ENCODE peak calls at places on chromosomes 7 and 10, in five cellular contexts. X is psoas muscle, V is HCT116, L is adrenal gland, W is cardiac muscle cell. O is an unnamed sample. For H3K36me3 and H3K9me3, the result is how much of the 10 kb centered on the place peaks cover.

GRCh38 chr10:70331486-70332268 is 47.9 kb upstream of the NPFFR1 start:
- DNase-seq in V (peak), X (peak), W (peak), L (peak), O (peak)

GRCh38 chr10:12726971-12727831 is 274.3 kb downstream of the CCDC3 start:
- DNase-seq in L (no peak), V (no peak), X (no peak), W (no peak), O (no peak)

GRCh38 chr10:49289480-49289879 is 9.5 kb upstream of the C10orf71 start:
- DNase-seq in W (no peak), X (no peak), L (no peak), V (no peak), O (no peak)

GRCh38 chr7:3043544-3044395 is at the start of gene CARD11:
- DNase-seq in W (no peak), X (no peak), L (no peak), V (no peak), O (no peak)

GRCh38 chr10:48470893-48471805 is 133.7 kb downstream of the ARHGAP22 start:
- DNase-seq in X (peak), L (no peak), V (no peak), W (no peak), O (no peak)

GRCh38 chr7:26489404-26489803 is 197.7 kb downstream of the SNX10 start:
- DNase-seq in L (no peak), V (no peak), X (no peak), W (no peak), O (no peak)

GRCh38 chr7:106840342-106840741 is 24.7 kb upstream of the PIK3CG start:
- DNase-seq in L (no peak), X (no peak), V (no peak), W (no peak), O (no peak)

GRCh38 chr7:116592445-116592844 is 67.6 kb downstream of the CAV1 start:
- DNase-seq in W (no peak), L (no peak), X (no peak), V (no peak), O (peak)

GRCh38 chr7:129354428-129355157 is 79.6 kb upstream of the STRIP2 start:
- DNase-seq in W (no peak), L (no peak), V (no peak), X (no peak), O (no peak)

GRCh38 chr10:45599021-45599603 is 73.5 kb downstream of the ZFAND4 start:
- DNase-seq in X (no peak), L (no peak), W (no peak), V (no peak), O (no peak)

GRCh38 chr7:94313926-94314325 is 80.8 kb upstream of the COL1A2 start:
- DNase-seq in X (no peak), W (no peak), V (no peak), L (no peak), O (no peak)

GRCh38 chr10:116109881-116110280 is 163.1 kb downstream of the GFRA1 start:
- DNase-seq in W (no peak), L (no peak), X (no peak), V (no peak), O (no peak)

GRCh38 chr10:110803830-110804338 is 67.8 kb upstream of the PDCD4 start:
- DNase-seq in V (no peak), X (peak), W (peak), L (peak), O (peak)

GRCh38 chr10:127028556-127028955 is 123.3 kb downstream of the DOCK1 start:
- DNase-seq in X (no peak), W (no peak), L (no peak), V (no peak), O (no peak)

GRCh38 chr10:110456523-110457091 is 41.1 kb upstream of the DUSP5 start:
- DNase-seq in V (no peak), L (peak), X (no peak), W (no peak), O (no peak)

GRCh38 chr10:17671307-17671706 is 27.4 kb downstream of the STAM start:
- DNase-seq in W (no peak), V (no peak), L (no peak), X (no peak), O (peak)

GRCh38 chr10:58570307-58570723 is 57.6 kb downstream of the BICC1 start:
- DNase-seq in X (no peak), V (no peak), L (peak), W (no peak), O (no peak)

GRCh38 chr10:7512487-7512886 is 101.7 kb upstream of the SFMBT2 start:
- DNase-seq in X (no peak), V (no peak), L (no peak), W (no peak), O (peak)

GRCh38 chr10:110508389-110508788 is 10.7 kb downstream of the DUSP5 start:
- DNase-seq in L (no peak), W (no peak), V (no peak), X (no peak), O (no peak)

GRCh38 chr10:9657530-9657929 is 1360.1 kb upstream of the CELF2 start:
- DNase-seq in X (no peak), V (no peak), L (no peak), W (peak), O (no peak)

GRCh38 chr10:110426294-110427153 is 71.2 kb upstream of the DUSP5 start:
- DNase-seq in L (no peak), W (no peak), X (peak), V (no peak), O (no peak)

GRCh38 chr10:72012801-72013200 is 48.6 kb downstream of the CHST3 start:
- DNase-seq in L (no peak), V (no peak), X (no peak), W (no peak), O (no peak)

GRCh38 chr10:125021686-125022374 is 79.9 kb downstream of the ZRANB1 start:
- DNase-seq in L (no peak), V (no peak), W (no peak), X (no peak), O (no peak)

GRCh38 chr10:125024496-125025234 is 82.7 kb downstream of the ZRANB1 start:
- DNase-seq in X (peak), W (no peak), L (no peak), V (no peak), O (no peak)

GRCh38 chr10:125023862-125024495 is 82.1 kb downstream of the ZRANB1 start:
- DNase-seq in X (peak), V (no peak), L (no peak), W (no peak), O (peak)

GRCh38 chr10:125022671-125023070 is 80.7 kb downstream of the ZRANB1 start:
- DNase-seq in W (no peak), V (no peak), L (no peak), X (no peak), O (no peak)

DNA sequence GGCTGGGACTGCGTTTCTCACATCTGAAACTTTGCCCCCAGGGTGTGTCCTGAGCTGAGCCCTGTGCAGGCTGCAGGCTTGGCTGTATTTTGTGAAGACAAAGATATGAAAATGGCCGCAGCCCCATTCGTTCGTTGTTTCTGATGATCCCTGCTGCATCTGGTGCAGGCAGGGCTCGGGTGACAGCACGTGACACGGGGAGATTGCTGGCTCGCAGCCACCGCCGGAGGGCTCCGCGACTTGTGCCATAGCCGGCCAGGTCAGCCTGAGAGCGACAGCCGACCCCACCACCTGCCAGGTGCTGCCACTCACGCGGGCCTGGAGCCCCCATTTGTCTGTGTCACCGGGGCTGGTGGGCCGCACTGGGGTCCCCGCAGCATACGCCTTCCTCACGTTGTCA is 81.3 kb downstream of the ZRANB1 start:
- DNase-seq in W (no peak), V (no peak), X (peak), L (no peak), O (peak)
- H3K36me3 ChIP-seq in W (under half), V (under half), X (under half), L (under half), O (under half)

GRCh38 chr7:157604661-157605381 is 268.0 kb downstream of the DNAJB6 start:
- DNase-seq in V (no peak), W (no peak), X (no peak), L (no peak), O (no peak)

GRCh38 chr7:157609516-157609915 is 272.7 kb downstream of the DNAJB6 start:
- DNase-seq in L (no peak), X (no peak), W (no peak), V (no peak), O (no peak)

GRCh38 chr7:157606140-157606539 is 269.3 kb downstream of the DNAJB6 start:
- DNase-seq in W (no peak), X (no peak), L (no peak), V (no peak), O (no peak)

GRCh38 chr7:157605638-157606037 is 268.8 kb downstream of the DNAJB6 start:
- DNase-seq in V (no peak), W (no peak), L (no peak), X (no peak), O (no peak)

DNA sequence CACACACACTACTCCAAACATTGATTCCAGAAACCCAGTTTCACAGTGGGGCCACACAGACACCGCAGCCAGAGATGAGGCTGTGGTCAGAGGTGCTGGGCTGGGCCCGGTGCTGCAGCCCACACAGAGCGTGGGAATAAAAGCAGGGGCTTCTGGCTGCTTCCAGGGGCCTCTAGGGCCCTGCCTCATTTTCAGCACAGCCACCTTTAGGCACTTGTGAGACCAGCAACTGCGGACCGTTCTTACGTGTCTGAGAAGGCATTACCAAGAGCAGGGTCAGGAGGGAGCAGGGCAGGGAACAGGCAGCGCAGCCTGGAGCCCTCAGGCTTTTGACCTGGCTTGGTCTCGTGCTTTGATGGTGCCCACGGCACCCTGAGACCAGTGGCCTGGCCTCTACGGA is 270.4 kb downstream of the DNAJB6 start:
- DNase-seq in W (no peak), L (no peak), V (no peak), X (no peak), O (no peak)
- H3K9me3 ChIP-seq in W (under half), L (under half), V (under half), X (under half), O (under half)

DNA sequence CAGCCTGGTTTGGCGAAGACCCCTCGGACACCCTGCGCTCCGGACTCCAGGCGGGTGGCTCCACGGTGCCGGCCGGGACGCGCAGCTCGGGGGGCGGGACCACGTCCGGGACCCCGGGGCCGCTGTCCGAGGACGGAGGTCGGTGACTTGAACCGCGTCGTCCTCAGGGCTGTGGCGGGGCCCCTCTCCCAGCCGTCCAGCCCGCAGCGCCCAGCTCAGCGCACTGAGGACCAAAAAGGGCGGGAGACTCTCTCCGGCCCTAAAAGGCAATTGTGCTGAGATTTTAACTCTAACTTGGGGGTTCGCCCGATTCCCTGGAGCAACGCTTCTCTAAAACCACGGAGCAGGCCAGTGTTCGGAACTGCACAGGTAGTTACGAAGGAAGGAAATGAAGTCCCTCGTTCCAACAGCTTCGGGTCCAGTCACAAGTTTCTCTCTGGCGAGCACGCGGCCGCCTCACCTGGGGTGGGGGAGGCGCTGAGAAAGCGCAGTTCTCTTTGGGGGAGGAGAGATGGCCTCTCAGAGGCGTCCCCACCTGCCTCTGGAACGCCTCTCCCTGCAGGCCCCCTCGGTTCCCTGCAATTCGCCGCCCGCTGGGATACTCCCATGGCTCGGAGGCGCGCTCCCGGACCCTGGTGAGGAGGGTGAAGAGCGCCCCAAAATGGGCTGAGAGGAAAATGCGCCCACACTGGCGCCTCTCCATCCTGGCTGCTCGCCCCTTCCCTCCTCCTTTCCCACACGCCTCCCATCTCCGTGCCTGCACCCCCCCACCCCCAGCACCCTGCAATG is 352.7 kb downstream of the DNAJB6 start:
- DNase-seq in L (peak), X (no peak), W (no peak), V (no peak), O (no peak)
- H3K4me3 ChIP-seq in L (no peak), X (peak), W (no peak), V (peak), O (peak)

GRCh38 chr7:102104245-102104644 is 182.4 kb upstream of the SH2B2 start:
- DNase-seq in W (no peak), L (no peak), V (no peak), X (no peak), O (no peak)
- H3K36me3 ChIP-seq in W (under half), L (under half), V (under half), X (half or more), O (under half)

GRCh38 chr10:123392182-123392930 is 238.2 kb downstream of the BUB3 start:
- DNase-seq in L (no peak), V (no peak), W (no peak), X (no peak), O (no peak)

GRCh38 chr10:123390874-123391273 is 236.7 kb downstream of the BUB3 start:
- DNase-seq in W (no peak), L (no peak), V (no peak), X (no peak), O (no peak)

GRCh38 chr10:123389520-123389919 is 235.3 kb downstream of the BUB3 start:
- DNase-seq in W (no peak), X (no peak), L (no peak), V (no peak), O (no peak)

GRCh38 chr10:123391275-123392028 is 237.2 kb downstream of the BUB3 start:
- DNase-seq in V (no peak), X (no peak), L (no peak), W (peak), O (no peak)

GRCh38 chr10:123390332-123390731 is 236.1 kb downstream of the BUB3 start:
- DNase-seq in W (no peak), L (no peak), X (no peak), V (no peak), O (no peak)
- H3K9me3 ChIP-seq in W (under half), L (under half), X (under half), V (under half), O (under half)

DNA sequence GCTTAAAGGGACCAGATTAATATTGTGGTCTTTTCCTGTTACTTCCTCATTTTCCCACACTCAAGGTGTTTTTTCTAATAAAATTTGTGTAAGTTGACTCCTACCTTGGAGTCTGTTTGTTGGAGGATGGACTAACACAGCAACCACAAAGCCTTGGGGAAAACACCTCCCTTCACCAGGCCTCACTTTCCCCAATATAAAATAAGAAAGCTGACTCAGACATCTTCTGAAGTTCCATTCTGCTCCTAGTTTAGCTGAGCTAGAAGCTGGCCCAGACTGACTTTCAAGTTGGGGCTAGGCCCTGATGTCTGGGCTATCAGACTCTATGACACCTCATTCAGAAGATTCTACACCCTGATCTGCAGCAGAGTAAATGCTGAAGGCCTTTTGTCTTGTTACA is 73.0 kb upstream of the ADRB1 start:
- DNase-seq in V (no peak), X (no peak), L (no peak), W (no peak), O (no peak)
- H3K4me3 ChIP-seq in V (no peak), X (no peak), L (no peak), W (no peak), O (no peak)

O was measured in SJCRH30.